ENCODE peak calls at places on chromosomes 1 and 21, in ten cellular contexts. One of them, this sample, is unnamed.

GRCh38 chr1:206508956-206509355 is 1.6 kb downstream of the RASSF5 start:
- DNase-seq in COR-L47: no peak
- DNase-seq in effector CD4-positive, alpha-beta T cell: no peak
- DNase-seq in NCI-H1092 treated with DMSO at 0.1 percent for 48 hours: no peak
- DNase-seq in stomach: peak; percentile 48
- DNase-seq in H7: no peak
- DNase-seq in activated gamma-delta T cell treated with Interleukin-2 at 50 U/mL for 16 hours: no peak
- DNase-seq in mucosa of descending colon: no peak
- DNase-seq in naive thymus-derived CD4-positive, alpha-beta T cell: no peak
- DNase-seq in stimulated activated CD4-positive, alpha-beta T cell treated with anti-CD3 and anti-CD28 coated beads, Interleukin-15, amount 100 ng/mL, for 1 hour: no peak
- DNase-seq in this sample: no peak

GRCh38 chr1:22452401-22452963 is 831 bp downstream of the ZBTB40 start:
- DNase-seq in mucosa of descending colon: peak; percentile 45
- DNase-seq in naive thymus-derived CD4-positive, alpha-beta T cell: no peak
- DNase-seq in activated gamma-delta T cell treated with Interleukin-2 at 50 U/mL for 16 hours: no peak
- DNase-seq in stomach: no peak
- DNase-seq in NCI-H1092 treated with DMSO at 0.1 percent for 48 hours: peak; percentile 90
- DNase-seq in stimulated activated CD4-positive, alpha-beta T cell treated with anti-CD3 and anti-CD28 coated beads, Interleukin-15, amount 100 ng/mL, for 1 hour: no peak
- DNase-seq in H7: no peak
- DNase-seq in effector CD4-positive, alpha-beta T cell: no peak
- DNase-seq in COR-L47: no peak
- DNase-seq in this sample: no peak

GRCh38 chr21:39705849-39706248 is 39.1 kb upstream of the IGSF5 start:
- DNase-seq in mucosa of descending colon: no peak
- DNase-seq in activated gamma-delta T cell treated with Interleukin-2 at 50 U/mL for 16 hours: no peak
- DNase-seq in NCI-H1092 treated with DMSO at 0.1 percent for 48 hours: peak; percentile 19
- DNase-seq in naive thymus-derived CD4-positive, alpha-beta T cell: no peak
- DNase-seq in stomach: no peak
- DNase-seq in effector CD4-positive, alpha-beta T cell: no peak
- DNase-seq in COR-L47: no peak
- DNase-seq in stimulated activated CD4-positive, alpha-beta T cell treated with anti-CD3 and anti-CD28 coated beads, Interleukin-15, amount 100 ng/mL, for 1 hour: no peak
- DNase-seq in H7: no peak
- DNase-seq in this sample: no peak

GRCh38 chr1:106768501-106768900 is 288.0 kb upstream of the PRMT6 start:
- DNase-seq in mucosa of descending colon: no peak
- DNase-seq in activated gamma-delta T cell treated with Interleukin-2 at 50 U/mL for 16 hours: no peak
- DNase-seq in COR-L47: no peak
- DNase-seq in effector CD4-positive, alpha-beta T cell: no peak
- DNase-seq in H7: no peak
- DNase-seq in NCI-H1092 treated with DMSO at 0.1 percent for 48 hours: no peak
- DNase-seq in naive thymus-derived CD4-positive, alpha-beta T cell: no peak
- DNase-seq in stimulated activated CD4-positive, alpha-beta T cell treated with anti-CD3 and anti-CD28 coated beads, Interleukin-15, amount 100 ng/mL, for 1 hour: no peak
- DNase-seq in stomach: no peak
- DNase-seq in this sample: no peak

GRCh38 chr1:178706467-178706866 is 18.6 kb upstream of the RALGPS2 start:
- DNase-seq in activated gamma-delta T cell treated with Interleukin-2 at 50 U/mL for 16 hours: no peak
- DNase-seq in H7: no peak
- DNase-seq in stomach: no peak
- DNase-seq in naive thymus-derived CD4-positive, alpha-beta T cell: no peak
- DNase-seq in mucosa of descending colon: no peak
- DNase-seq in stimulated activated CD4-positive, alpha-beta T cell treated with anti-CD3 and anti-CD28 coated beads, Interleukin-15, amount 100 ng/mL, for 1 hour: no peak
- DNase-seq in effector CD4-positive, alpha-beta T cell: no peak
- DNase-seq in NCI-H1092 treated with DMSO at 0.1 percent for 48 hours: no peak
- DNase-seq in COR-L47: no peak
- DNase-seq in this sample: no peak

GRCh38 chr1:210683403-210684047 is 354.8 kb downstream of the HHAT start:
- DNase-seq in effector CD4-positive, alpha-beta T cell: no peak
- DNase-seq in COR-L47: no peak
- DNase-seq in naive thymus-derived CD4-positive, alpha-beta T cell: no peak
- DNase-seq in NCI-H1092 treated with DMSO at 0.1 percent for 48 hours: no peak
- DNase-seq in mucosa of descending colon: no peak
- DNase-seq in H7: no peak
- DNase-seq in stomach: no peak
- DNase-seq in stimulated activated CD4-positive, alpha-beta T cell treated with anti-CD3 and anti-CD28 coated beads, Interleukin-15, amount 100 ng/mL, for 1 hour: no peak
- DNase-seq in activated gamma-delta T cell treated with Interleukin-2 at 50 U/mL for 16 hours: no peak
- DNase-seq in this sample: no peak

GRCh38 chr1:26289158-26290059 is 9.5 kb downstream of the SH3BGRL3 start:
- DNase-seq in naive thymus-derived CD4-positive, alpha-beta T cell: peak; percentile 38
- DNase-seq in stimulated activated CD4-positive, alpha-beta T cell treated with anti-CD3 and anti-CD28 coated beads, Interleukin-15, amount 100 ng/mL, for 1 hour: no peak
- DNase-seq in NCI-H1092 treated with DMSO at 0.1 percent for 48 hours: no peak
- DNase-seq in effector CD4-positive, alpha-beta T cell: no peak
- DNase-seq in mucosa of descending colon: peak; percentile 24
- DNase-seq in activated gamma-delta T cell treated with Interleukin-2 at 50 U/mL for 16 hours: peak; percentile 53
- DNase-seq in H7: peak; percentile 50
- DNase-seq in stomach: peak; percentile 46
- DNase-seq in COR-L47: no peak
- DNase-seq in this sample: no peak

GRCh38 chr1:16042096-16042495 is 1.5 kb upstream of the CLCNKB start:
- DNase-seq in stimulated activated CD4-positive, alpha-beta T cell treated with anti-CD3 and anti-CD28 coated beads, Interleukin-15, amount 100 ng/mL, for 1 hour: no peak
- DNase-seq in NCI-H1092 treated with DMSO at 0.1 percent for 48 hours: no peak
- DNase-seq in stomach: no peak
- DNase-seq in mucosa of descending colon: no peak
- DNase-seq in H7: peak; percentile 76
- DNase-seq in activated gamma-delta T cell treated with Interleukin-2 at 50 U/mL for 16 hours: no peak
- DNase-seq in naive thymus-derived CD4-positive, alpha-beta T cell: no peak
- DNase-seq in effector CD4-positive, alpha-beta T cell: no peak
- DNase-seq in COR-L47: no peak
- DNase-seq in this sample: no peak

GRCh38 chr1:76868916-76869315 is 1.6 kb downstream of the ST6GALNAC5 start:
- DNase-seq in effector CD4-positive, alpha-beta T cell: no peak
- DNase-seq in activated gamma-delta T cell treated with Interleukin-2 at 50 U/mL for 16 hours: no peak
- DNase-seq in COR-L47: no peak
- DNase-seq in stomach: no peak
- DNase-seq in NCI-H1092 treated with DMSO at 0.1 percent for 48 hours: no peak
- DNase-seq in mucosa of descending colon: no peak
- DNase-seq in H7: peak; percentile 75
- DNase-seq in naive thymus-derived CD4-positive, alpha-beta T cell: no peak
- DNase-seq in stimulated activated CD4-positive, alpha-beta T cell treated with anti-CD3 and anti-CD28 coated beads, Interleukin-15, amount 100 ng/mL, for 1 hour: no peak
- DNase-seq in this sample: no peak

GRCh38 chr1:78536427-78536826 is 45.7 kb downstream of the PTGFR start:
- DNase-seq in mucosa of descending colon: no peak
- DNase-seq in stimulated activated CD4-positive, alpha-beta T cell treated with anti-CD3 and anti-CD28 coated beads, Interleukin-15, amount 100 ng/mL, for 1 hour: no peak
- DNase-seq in activated gamma-delta T cell treated with Interleukin-2 at 50 U/mL for 16 hours: no peak
- DNase-seq in naive thymus-derived CD4-positive, alpha-beta T cell: no peak
- DNase-seq in effector CD4-positive, alpha-beta T cell: no peak
- DNase-seq in COR-L47: no peak
- DNase-seq in NCI-H1092 treated with DMSO at 0.1 percent for 48 hours: no peak
- DNase-seq in stomach: no peak
- DNase-seq in H7: no peak
- DNase-seq in this sample: no peak

GRCh38 chr1:42822833-42823392 is 5.7 kb upstream of the SVBP start:
- DNase-seq in COR-L47: peak; percentile 11
- DNase-seq in naive thymus-derived CD4-positive, alpha-beta T cell: no peak
- DNase-seq in NCI-H1092 treated with DMSO at 0.1 percent for 48 hours: no peak
- DNase-seq in mucosa of descending colon: no peak
- DNase-seq in stimulated activated CD4-positive, alpha-beta T cell treated with anti-CD3 and anti-CD28 coated beads, Interleukin-15, amount 100 ng/mL, for 1 hour: no peak
- DNase-seq in stomach: no peak
- DNase-seq in H7: no peak
- DNase-seq in effector CD4-positive, alpha-beta T cell: no peak
- DNase-seq in activated gamma-delta T cell treated with Interleukin-2 at 50 U/mL for 16 hours: no peak
- DNase-seq in this sample: no peak

GRCh38 chr1:30639881-30640452 is 83.4 kb downstream of the MATN1 start:
- DNase-seq in effector CD4-positive, alpha-beta T cell: no peak
- DNase-seq in COR-L47: no peak
- DNase-seq in naive thymus-derived CD4-positive, alpha-beta T cell: no peak
- DNase-seq in NCI-H1092 treated with DMSO at 0.1 percent for 48 hours: peak; percentile 27
- DNase-seq in stimulated activated CD4-positive, alpha-beta T cell treated with anti-CD3 and anti-CD28 coated beads, Interleukin-15, amount 100 ng/mL, for 1 hour: no peak
- DNase-seq in activated gamma-delta T cell treated with Interleukin-2 at 50 U/mL for 16 hours: no peak
- DNase-seq in mucosa of descending colon: no peak
- DNase-seq in stomach: no peak
- DNase-seq in H7: no peak
- DNase-seq in this sample: no peak

GRCh38 chr21:42063578-42064521 is 7.3 kb upstream of the UMODL1 start:
- DNase-seq in COR-L47: no peak
- DNase-seq in activated gamma-delta T cell treated with Interleukin-2 at 50 U/mL for 16 hours: peak; percentile 53
- DNase-seq in NCI-H1092 treated with DMSO at 0.1 percent for 48 hours: peak; percentile 62
- DNase-seq in stimulated activated CD4-positive, alpha-beta T cell treated with anti-CD3 and anti-CD28 coated beads, Interleukin-15, amount 100 ng/mL, for 1 hour: peak; percentile 33
- DNase-seq in effector CD4-positive, alpha-beta T cell: peak; percentile 37
- DNase-seq in naive thymus-derived CD4-positive, alpha-beta T cell: peak; percentile 67
- DNase-seq in H7: peak; percentile 65
- DNase-seq in stomach: peak; percentile 73
- DNase-seq in mucosa of descending colon: peak; percentile 75
- DNase-seq in this sample: peak; percentile 32

GRCh38 chr1:168676029-168676812 is 52.8 kb downstream of the DPT start:
- DNase-seq in naive thymus-derived CD4-positive, alpha-beta T cell: no peak
- DNase-seq in stomach: no peak
- DNase-seq in mucosa of descending colon: no peak
- DNase-seq in H7: no peak
- DNase-seq in activated gamma-delta T cell treated with Interleukin-2 at 50 U/mL for 16 hours: no peak
- DNase-seq in effector CD4-positive, alpha-beta T cell: no peak
- DNase-seq in COR-L47: no peak
- DNase-seq in stimulated activated CD4-positive, alpha-beta T cell treated with anti-CD3 and anti-CD28 coated beads, Interleukin-15, amount 100 ng/mL, for 1 hour: no peak
- DNase-seq in NCI-H1092 treated with DMSO at 0.1 percent for 48 hours: no peak
- DNase-seq in this sample: no peak

GRCh38 chr1:204357551-204357950 is 2.2 kb downstream of the PLEKHA6 start:
- DNase-seq in mucosa of descending colon: no peak
- DNase-seq in naive thymus-derived CD4-positive, alpha-beta T cell: no peak
- DNase-seq in activated gamma-delta T cell treated with Interleukin-2 at 50 U/mL for 16 hours: no peak
- DNase-seq in stomach: peak; percentile 36
- DNase-seq in effector CD4-positive, alpha-beta T cell: no peak
- DNase-seq in NCI-H1092 treated with DMSO at 0.1 percent for 48 hours: no peak
- DNase-seq in COR-L47: no peak
- DNase-seq in H7: peak; percentile 66
- DNase-seq in stimulated activated CD4-positive, alpha-beta T cell treated with anti-CD3 and anti-CD28 coated beads, Interleukin-15, amount 100 ng/mL, for 1 hour: no peak
- DNase-seq in this sample: no peak

GRCh38 chr1:226602186-226603029 is 53.8 kb downstream of the STUM start:
- DNase-seq in COR-L47: no peak
- DNase-seq in activated gamma-delta T cell treated with Interleukin-2 at 50 U/mL for 16 hours: no peak
- DNase-seq in stimulated activated CD4-positive, alpha-beta T cell treated with anti-CD3 and anti-CD28 coated beads, Interleukin-15, amount 100 ng/mL, for 1 hour: no peak
- DNase-seq in mucosa of descending colon: peak; percentile 11
- DNase-seq in NCI-H1092 treated with DMSO at 0.1 percent for 48 hours: no peak
- DNase-seq in naive thymus-derived CD4-positive, alpha-beta T cell: no peak
- DNase-seq in effector CD4-positive, alpha-beta T cell: no peak
- DNase-seq in stomach: no peak
- DNase-seq in H7: peak; percentile 60
- DNase-seq in this sample: no peak

GRCh38 chr1:19360026-19360813 is 48.1 kb downstream of the SLC66A1 start:
- DNase-seq in effector CD4-positive, alpha-beta T cell: no peak
- DNase-seq in NCI-H1092 treated with DMSO at 0.1 percent for 48 hours: peak; percentile 68
- DNase-seq in mucosa of descending colon: no peak
- DNase-seq in stomach: no peak
- DNase-seq in stimulated activated CD4-positive, alpha-beta T cell treated with anti-CD3 and anti-CD28 coated beads, Interleukin-15, amount 100 ng/mL, for 1 hour: no peak
- DNase-seq in activated gamma-delta T cell treated with Interleukin-2 at 50 U/mL for 16 hours: no peak
- DNase-seq in H7: no peak
- DNase-seq in COR-L47: no peak
- DNase-seq in naive thymus-derived CD4-positive, alpha-beta T cell: no peak
- DNase-seq in this sample: no peak

GRCh38 chr21:41879190-41879998 is at the start of gene PRDM15:
- DNase-seq in mucosa of descending colon: peak; percentile 84
- DNase-seq in naive thymus-derived CD4-positive, alpha-beta T cell: peak; percentile 74
- DNase-seq in COR-L47: peak; percentile 83
- DNase-seq in NCI-H1092 treated with DMSO at 0.1 percent for 48 hours: peak; percentile 78
- DNase-seq in stomach: peak; percentile 85
- DNase-seq in effector CD4-positive, alpha-beta T cell: peak; percentile 76
- DNase-seq in activated gamma-delta T cell treated with Interleukin-2 at 50 U/mL for 16 hours: peak; percentile 79
- DNase-seq in H7: peak; percentile 97
- DNase-seq in stimulated activated CD4-positive, alpha-beta T cell treated with anti-CD3 and anti-CD28 coated beads, Interleukin-15, amount 100 ng/mL, for 1 hour: peak; percentile 79
- DNase-seq in this sample: peak; percentile 66

GRCh38 chr1:54931275-54931805 is 44.3 kb upstream of the DHCR24 start:
- DNase-seq in effector CD4-positive, alpha-beta T cell: no peak
- DNase-seq in COR-L47: no peak
- DNase-seq in naive thymus-derived CD4-positive, alpha-beta T cell: no peak
- DNase-seq in stomach: no peak
- DNase-seq in H7: no peak
- DNase-seq in NCI-H1092 treated with DMSO at 0.1 percent for 48 hours: no peak
- DNase-seq in stimulated activated CD4-positive, alpha-beta T cell treated with anti-CD3 and anti-CD28 coated beads, Interleukin-15, amount 100 ng/mL, for 1 hour: no peak
- DNase-seq in activated gamma-delta T cell treated with Interleukin-2 at 50 U/mL for 16 hours: no peak
- DNase-seq in mucosa of descending colon: no peak
- DNase-seq in this sample: no peak

GRCh38 chr1:93874025-93874651 is 4.9 kb downstream of the DNTTIP2 start:
- DNase-seq in mucosa of descending colon: no peak
- DNase-seq in COR-L47: no peak
- DNase-seq in naive thymus-derived CD4-positive, alpha-beta T cell: peak; percentile 52
- DNase-seq in H7: peak; percentile 30
- DNase-seq in NCI-H1092 treated with DMSO at 0.1 percent for 48 hours: no peak
- DNase-seq in activated gamma-delta T cell treated with Interleukin-2 at 50 U/mL for 16 hours: no peak
- DNase-seq in effector CD4-positive, alpha-beta T cell: no peak
- DNase-seq in stomach: no peak
- DNase-seq in stimulated activated CD4-positive, alpha-beta T cell treated with anti-CD3 and anti-CD28 coated beads, Interleukin-15, amount 100 ng/mL, for 1 hour: no peak
- DNase-seq in this sample: no peak

GRCh38 chr1:195097316-195097715 is 1510.9 kb downstream of the KCNT2 start:
- DNase-seq in stomach: no peak
- DNase-seq in H7: no peak
- DNase-seq in NCI-H1092 treated with DMSO at 0.1 percent for 48 hours: no peak
- DNase-seq in stimulated activated CD4-positive, alpha-beta T cell treated with anti-CD3 and anti-CD28 coated beads, Interleukin-15, amount 100 ng/mL, for 1 hour: no peak
- DNase-seq in effector CD4-positive, alpha-beta T cell: no peak
- DNase-seq in activated gamma-delta T cell treated with Interleukin-2 at 50 U/mL for 16 hours: no peak
- DNase-seq in COR-L47: no peak
- DNase-seq in mucosa of descending colon: no peak
- DNase-seq in naive thymus-derived CD4-positive, alpha-beta T cell: no peak
- DNase-seq in this sample: no peak

GRCh38 chr1:1621682-1622577 is 6.6 kb downstream of the MIB2 start:
- DNase-seq in stimulated activated CD4-positive, alpha-beta T cell treated with anti-CD3 and anti-CD28 coated beads, Interleukin-15, amount 100 ng/mL, for 1 hour: no peak
- DNase-seq in naive thymus-derived CD4-positive, alpha-beta T cell: no peak
- DNase-seq in H7: no peak
- DNase-seq in activated gamma-delta T cell treated with Interleukin-2 at 50 U/mL for 16 hours: no peak
- DNase-seq in effector CD4-positive, alpha-beta T cell: no peak
- DNase-seq in COR-L47: no peak
- DNase-seq in stomach: no peak
- DNase-seq in NCI-H1092 treated with DMSO at 0.1 percent for 48 hours: no peak
- DNase-seq in mucosa of descending colon: no peak
- DNase-seq in this sample: no peak

GRCh38 chr1:221725683-221726330 is 16.1 kb downstream of the DUSP10 start:
- DNase-seq in mucosa of descending colon: no peak
- DNase-seq in naive thymus-derived CD4-positive, alpha-beta T cell: no peak
- DNase-seq in effector CD4-positive, alpha-beta T cell: no peak
- DNase-seq in NCI-H1092 treated with DMSO at 0.1 percent for 48 hours: no peak
- DNase-seq in stomach: no peak
- DNase-seq in activated gamma-delta T cell treated with Interleukin-2 at 50 U/mL for 16 hours: no peak
- DNase-seq in stimulated activated CD4-positive, alpha-beta T cell treated with anti-CD3 and anti-CD28 coated beads, Interleukin-15, amount 100 ng/mL, for 1 hour: no peak
- DNase-seq in COR-L47: no peak
- DNase-seq in H7: no peak
- DNase-seq in this sample: no peak

GRCh38 chr1:167489581-167490340 is 28.6 kb downstream of the CD247 start:
- DNase-seq in NCI-H1092 treated with DMSO at 0.1 percent for 48 hours: no peak
- DNase-seq in stomach: no peak
- DNase-seq in stimulated activated CD4-positive, alpha-beta T cell treated with anti-CD3 and anti-CD28 coated beads, Interleukin-15, amount 100 ng/mL, for 1 hour: no peak
- DNase-seq in COR-L47: no peak
- DNase-seq in activated gamma-delta T cell treated with Interleukin-2 at 50 U/mL for 16 hours: peak; percentile 52
- DNase-seq in effector CD4-positive, alpha-beta T cell: peak; percentile 56
- DNase-seq in H7: peak; percentile 91
- DNase-seq in naive thymus-derived CD4-positive, alpha-beta T cell: peak; percentile 71
- DNase-seq in mucosa of descending colon: no peak
- DNase-seq in this sample: peak; percentile 40

GRCh38 chr1:93579891-93580290 is 101.7 kb downstream of the BCAR3 start:
- DNase-seq in stimulated activated CD4-positive, alpha-beta T cell treated with anti-CD3 and anti-CD28 coated beads, Interleukin-15, amount 100 ng/mL, for 1 hour: no peak
- DNase-seq in COR-L47: no peak
- DNase-seq in H7: no peak
- DNase-seq in stomach: peak; percentile 50
- DNase-seq in activated gamma-delta T cell treated with Interleukin-2 at 50 U/mL for 16 hours: no peak
- DNase-seq in NCI-H1092 treated with DMSO at 0.1 percent for 48 hours: no peak
- DNase-seq in effector CD4-positive, alpha-beta T cell: no peak
- DNase-seq in mucosa of descending colon: peak; percentile 51
- DNase-seq in naive thymus-derived CD4-positive, alpha-beta T cell: no peak
- DNase-seq in this sample: no peak

GRCh38 chr1:160108888-160109662 is 6.5 kb upstream of the ATP1A2 start:
- DNase-seq in NCI-H1092 treated with DMSO at 0.1 percent for 48 hours: no peak
- DNase-seq in mucosa of descending colon: no peak
- DNase-seq in stimulated activated CD4-positive, alpha-beta T cell treated with anti-CD3 and anti-CD28 coated beads, Interleukin-15, amount 100 ng/mL, for 1 hour: no peak
- DNase-seq in activated gamma-delta T cell treated with Interleukin-2 at 50 U/mL for 16 hours: no peak
- DNase-seq in effector CD4-positive, alpha-beta T cell: no peak
- DNase-seq in naive thymus-derived CD4-positive, alpha-beta T cell: peak; percentile 39
- DNase-seq in H7: peak; percentile 86
- DNase-seq in stomach: no peak
- DNase-seq in COR-L47: no peak
- DNase-seq in this sample: no peak

This sample was measured in T-helper 17 cell.